ENCODE peak calls at places on chromosomes 3 and 15, in seven cellular contexts. F, G, V, Z, P, D and L are unnamed samples.

GRCh38 chr3:88180398-88180999 is 30.7 kb downstream of the C3orf38 start:
- DNase-seq in F (peak), G (no peak), V (peak), Z (peak), P (no peak), D (peak), L (no peak)

GRCh38 chr3:127867986-127868385 is 45.7 kb upstream of the MGLL start:
- DNase-seq in F (peak), G (no peak), V (no peak), Z (no peak), P (no peak), D (no peak), L (no peak)

GRCh38 chr3:42228796-42229195 is 37.2 kb downstream of the CCK start:
- DNase-seq in F (no peak), G (no peak), V (no peak), Z (no peak), P (no peak), D (no peak), L (no peak)

GRCh38 chr3:17154941-17155340 is 270.2 kb downstream of the PLCL2 start:
- DNase-seq in F (no peak), G (no peak), V (no peak), Z (no peak), P (no peak), D (no peak), L (no peak)

GRCh38 chr15:25368855-25369254 is 70.0 kb downstream of the UBE3A start:
- DNase-seq in F (peak), G (no peak), V (no peak), Z (no peak), P (no peak), D (peak), L (no peak)

GRCh38 chr15:34434627-34435305 is 2.8 kb downstream of the GOLGA8A start:
- DNase-seq in F (no peak), G (no peak), V (no peak), Z (no peak), P (no peak), D (no peak), L (no peak)

GRCh38 chr15:31489801-31490646 is 163.4 kb downstream of the KLF13 start:
- DNase-seq in F (peak), G (no peak), V (peak), Z (peak), P (no peak), D (peak), L (peak)

GRCh38 chr15:83155937-83156336 is 48.5 kb downstream of the TM6SF1 start:
- DNase-seq in F (no peak), G (no peak), V (no peak), Z (peak), P (no peak), D (no peak), L (no peak)

GRCh38 chr3:28295819-28296364 is 52.6 kb upstream of the ZCWPW2 start:
- DNase-seq in F (peak), G (no peak), V (no peak), Z (no peak), P (no peak), D (peak), L (no peak)

GRCh38 chr3:47429476-47430270 is 46.1 kb downstream of the SCAP start:
- DNase-seq in F (no peak), G (no peak), V (no peak), Z (no peak), P (no peak), D (no peak), L (no peak)

GRCh38 chr3:59411694-59412093 is 361.9 kb upstream of the CFAP20DC start:
- DNase-seq in F (no peak), G (no peak), V (no peak), Z (no peak), P (no peak), D (no peak), L (no peak)

GRCh38 chr3:13268120-13268519 is 152.0 kb downstream of the NUP210 start:
- DNase-seq in F (no peak), G (no peak), V (no peak), Z (no peak), P (no peak), D (no peak), L (no peak)

GRCh38 chr3:11138371-11138770 is 15.9 kb upstream of the HRH1 start:
- DNase-seq in F (no peak), G (no peak), V (no peak), Z (no peak), P (no peak), D (no peak), L (no peak)

GRCh38 chr3:48026098-48026497 is 9.9 kb upstream of the MAP4 start:
- DNase-seq in F (no peak), G (no peak), V (no peak), Z (no peak), P (no peak), D (no peak), L (no peak)

GRCh38 chr3:195080125-195080524 is 190.8 kb downstream of the XXYLT1 start:
- DNase-seq in F (no peak), G (no peak), V (no peak), Z (no peak), P (no peak), D (no peak), L (no peak)

GRCh38 chr3:33392703-33393125 is 47.5 kb downstream of the UBP1 start:
- DNase-seq in F (peak), G (no peak), V (no peak), Z (no peak), P (no peak), D (peak), L (no peak)

GRCh38 chr15:52137432-52138357 is 25.1 kb upstream of the BCL2L10 start:
- DNase-seq in F (no peak), G (no peak), V (no peak), Z (no peak), P (no peak), D (no peak), L (no peak)

GRCh38 chr3:40511031-40511718 is 5.3 kb downstream of the ZNF620 start:
- DNase-seq in F (no peak), G (no peak), V (no peak), Z (no peak), P (no peak), D (no peak), L (no peak)

GRCh38 chr3:108022316-108023150 is 68.3 kb downstream of the CD47 start:
- DNase-seq in F (no peak), G (no peak), V (no peak), Z (no peak), P (no peak), D (no peak), L (no peak)

GRCh38 chr3:127059032-127059560 is 76.2 kb downstream of the PLXNA1 start:
- DNase-seq in F (no peak), G (no peak), V (no peak), Z (no peak), P (no peak), D (peak), L (no peak)

GRCh38 chr15:85910796-85911195 is 116.1 kb upstream of the KLHL25 start:
- DNase-seq in F (no peak), G (no peak), V (no peak), Z (no peak), P (no peak), D (no peak), L (no peak)

GRCh38 chr15:61764141-61764540 is 296.1 kb downstream of the VPS13C start:
- DNase-seq in F (no peak), G (no peak), V (no peak), Z (no peak), P (no peak), D (no peak), L (no peak)

GRCh38 chr15:37081985-37082384 is 18.4 kb downstream of the MEIS2 start:
- DNase-seq in F (no peak), G (no peak), V (no peak), Z (no peak), P (no peak), D (no peak), L (no peak)

GRCh38 chr3:122694966-122695365 is 14.3 kb downstream of the PARP14 start:
- DNase-seq in F (no peak), G (no peak), V (no peak), Z (no peak), P (no peak), D (no peak), L (no peak)

GRCh38 chr3:87607234-87607633 is 330.9 kb upstream of the POU1F1 start:
- DNase-seq in F (no peak), G (no peak), V (no peak), Z (no peak), P (no peak), D (no peak), L (no peak)